ENCODE peak calls at places on chromosome 22, in five cellular contexts. I is effector memory CD4-positive, alpha-beta T cell; F is BJ; M is EH; A is activated T-helper 1 cell treated with Interleukin-2 at 50 U/mL for 16 hours. E is an unnamed sample.

GRCh38 chr22:25754527-25755202 is 12.7 kb downstream of the MYO18B start:
- DNase-seq in I (no peak), F (no peak), M (no peak), A (no peak), E (no peak)

GRCh38 chr22:44483878-44484277 is 14.2 kb downstream of the RTL6 start:
- DNase-seq in I (no peak), F (no peak), M (no peak), A (no peak), E (no peak)

GRCh38 chr22:19610518-19611253 is 86.5 kb upstream of the CLDN5 start:
- DNase-seq in I (no peak), F (no peak), M (no peak), A (no peak), E (no peak)

GRCh38 chr22:36331306-36331911 is 56.4 kb downstream of the MYH9 start:
- DNase-seq in I (peak; percentile 66), F (peak; percentile 68), M (peak; percentile 98), A (peak; percentile 66), E (no peak)

GRCh38 chr22:43228330-43228729 is 41.4 kb upstream of the TTLL12 start:
- DNase-seq in I (no peak), F (no peak), M (peak; percentile 18), A (no peak), E (no peak)

GRCh38 chr22:45179276-45180049 is 15.7 kb downstream of the NUP50 start:
- DNase-seq in I (peak; percentile 15), F (no peak), M (no peak), A (no peak), E (no peak)

GRCh38 chr22:29230916-29231875 is 25.5 kb downstream of the EMID1 start:
- DNase-seq in I (no peak), F (no peak), M (no peak), A (no peak), E (no peak)

GRCh38 chr22:23532756-23533155 is 47.3 kb downstream of the IGLL1 start:
- DNase-seq in I (no peak), F (no peak), M (no peak), A (no peak), E (no peak)

GRCh38 chr22:45534339-45535192 is 31.9 kb downstream of the FBLN1 start:
- DNase-seq in I (no peak), F (no peak), M (peak; percentile 60), A (no peak), E (no peak)

GRCh38 chr22:43654271-43654670 is 157.8 kb downstream of the EFCAB6 start:
- DNase-seq in I (no peak), F (no peak), M (no peak), A (no peak), E (no peak)

GRCh38 chr22:49724030-49724892 is 103.4 kb downstream of the BRD1 start:
- DNase-seq in I (no peak), F (no peak), M (no peak), A (no peak), E (no peak)

E was measured in dorsolateral prefrontal cortex.